ENCODE peak calls at places on chromosomes 2 and 18, in seven cellular contexts. M, G, O, U, B, L and D are unnamed samples.

GRCh38 chr2:29495536-29495935 is 380.3 kb downstream of the CLIP4 start:
- DNase-seq in M (no peak), G (no peak), O (no peak), U (no peak), B (no peak), L (no peak), D (no peak)

GRCh38 chr2:195710407-195710806 is 53.4 kb downstream of the SLC39A10 start:
- DNase-seq in M (no peak), G (no peak), O (no peak), U (no peak), B (no peak), L (no peak), D (no peak)

GRCh38 chr2:40202798-40203400 is 249.0 kb downstream of the SLC8A1 start:
- DNase-seq in M (no peak), G (no peak), O (no peak), U (no peak), B (no peak), L (no peak), D (no peak)

GRCh38 chr2:133821107-133821760 is 253.0 kb upstream of the NCKAP5 start:
- DNase-seq in M (no peak), G (no peak), O (no peak), U (no peak), B (no peak), L (no peak), D (peak)

GRCh38 chr2:65640793-65641103 is 208.3 kb upstream of the SPRED2 start:
- DNase-seq in M (no peak), G (no peak), O (no peak), U (no peak), B (no peak), L (no peak), D (no peak)

GRCh38 chr18:46680784-46681695 is 24.0 kb upstream of the LOXHD1 start:
- DNase-seq in M (no peak), G (no peak), O (no peak), U (no peak), B (no peak), L (no peak), D (no peak)

GRCh38 chr2:18454692-18455255 is 105.7 kb downstream of the RDH14 start:
- DNase-seq in M (no peak), G (no peak), O (no peak), U (no peak), B (no peak), L (no peak), D (peak)

GRCh38 chr2:20471148-20471547 is 24.3 kb downstream of the RHOB start:
- DNase-seq in M (no peak), G (no peak), O (no peak), U (no peak), B (no peak), L (no peak), D (no peak)

GRCh38 chr2:25402477-25402876 is 60.8 kb upstream of the DNMT3A start:
- DNase-seq in M (no peak), G (no peak), O (no peak), U (no peak), B (no peak), L (no peak), D (no peak)

GRCh38 chr2:105798595-105798994 is 53.9 kb downstream of the NCK2 start:
- DNase-seq in M (no peak), G (no peak), O (no peak), U (no peak), B (no peak), L (no peak), D (no peak)

GRCh38 chr2:160379399-160379798 is 114.2 kb downstream of the RBMS1 start:
- DNase-seq in M (no peak), G (no peak), O (no peak), U (no peak), B (no peak), L (no peak), D (peak)

GRCh38 chr2:221529943-221530652 is 42.0 kb downstream of the EPHA4 start:
- DNase-seq in M (no peak), G (no peak), O (peak), U (no peak), B (no peak), L (no peak), D (peak)